ENCODE peak calls at places on chromosomes 2 and 18, in ten cellular contexts. One of them, this sample, is unnamed.

GRCh38 chr2:206556357-206556949 is 85.8 kb upstream of the FAM237A start:
- DNase-seq in T-cell: no peak
- DNase-seq in endothelial cell: peak
- DNase-seq in stimulated activated CD8-positive, alpha-beta memory T cell treated with anti-CD3 and anti-CD28 coated beads, Interleukin-15, amount 100 ng/mL, for 24 hours: no peak
- DNase-seq in activated CD4-positive, alpha-beta T cell treated with anti-CD3 and anti-CD28 coated beads, Interleukin-2, amount 50 U/mL, for 1 hour: no peak
- DNase-seq in NCI-H1092 treated with DMSO at 0.1 percent for 48 hours: peak
- DNase-seq in endodermal cell: no peak
- DNase-seq in BJ: no peak
- DNase-seq in G401: peak
- DNase-seq in GM13977: peak
- DNase-seq in this sample: no peak

GRCh38 chr18:37322497-37323035 is 243.0 kb downstream of the CELF4 start:
- DNase-seq in stimulated activated CD8-positive, alpha-beta memory T cell treated with anti-CD3 and anti-CD28 coated beads, Interleukin-15, amount 100 ng/mL, for 24 hours: no peak
- DNase-seq in G401: peak
- DNase-seq in BJ: no peak
- DNase-seq in endothelial cell: peak
- DNase-seq in GM13977: peak
- DNase-seq in NCI-H1092 treated with DMSO at 0.1 percent for 48 hours: peak
- DNase-seq in T-cell: no peak
- DNase-seq in endodermal cell: peak
- DNase-seq in activated CD4-positive, alpha-beta T cell treated with anti-CD3 and anti-CD28 coated beads, Interleukin-2, amount 50 U/mL, for 1 hour: no peak
- DNase-seq in this sample: no peak

GRCh38 chr2:197883354-197884032 is 79.1 kb downstream of the PLCL1 start:
- DNase-seq in NCI-H1092 treated with DMSO at 0.1 percent for 48 hours: no peak
- DNase-seq in stimulated activated CD8-positive, alpha-beta memory T cell treated with anti-CD3 and anti-CD28 coated beads, Interleukin-15, amount 100 ng/mL, for 24 hours: no peak
- DNase-seq in G401: no peak
- DNase-seq in T-cell: no peak
- DNase-seq in endothelial cell: no peak
- DNase-seq in GM13977: no peak
- DNase-seq in BJ: peak
- DNase-seq in endodermal cell: no peak
- DNase-seq in activated CD4-positive, alpha-beta T cell treated with anti-CD3 and anti-CD28 coated beads, Interleukin-2, amount 50 U/mL, for 1 hour: no peak
- DNase-seq in this sample: no peak

GRCh38 chr2:201680743-201681142 is 17.7 kb downstream of the MPP4 start:
- DNase-seq in NCI-H1092 treated with DMSO at 0.1 percent for 48 hours: no peak
- DNase-seq in activated CD4-positive, alpha-beta T cell treated with anti-CD3 and anti-CD28 coated beads, Interleukin-2, amount 50 U/mL, for 1 hour: no peak
- DNase-seq in endothelial cell: peak
- DNase-seq in GM13977: peak
- DNase-seq in G401: no peak
- DNase-seq in endodermal cell: peak
- DNase-seq in T-cell: no peak
- DNase-seq in stimulated activated CD8-positive, alpha-beta memory T cell treated with anti-CD3 and anti-CD28 coated beads, Interleukin-15, amount 100 ng/mL, for 24 hours: no peak
- DNase-seq in BJ: no peak
- DNase-seq in this sample: no peak

GRCh38 chr2:46032996-46033395 is 264.2 kb upstream of the EPAS1 start:
- DNase-seq in T-cell: no peak
- DNase-seq in stimulated activated CD8-positive, alpha-beta memory T cell treated with anti-CD3 and anti-CD28 coated beads, Interleukin-15, amount 100 ng/mL, for 24 hours: no peak
- DNase-seq in endodermal cell: no peak
- DNase-seq in BJ: no peak
- DNase-seq in G401: no peak
- DNase-seq in activated CD4-positive, alpha-beta T cell treated with anti-CD3 and anti-CD28 coated beads, Interleukin-2, amount 50 U/mL, for 1 hour: no peak
- DNase-seq in NCI-H1092 treated with DMSO at 0.1 percent for 48 hours: no peak
- DNase-seq in endothelial cell: no peak
- DNase-seq in GM13977: peak
- DNase-seq in this sample: no peak

GRCh38 chr2:137886432-137886831 is 77.8 kb upstream of the HNMT start:
- DNase-seq in G401: no peak
- DNase-seq in T-cell: no peak
- DNase-seq in stimulated activated CD8-positive, alpha-beta memory T cell treated with anti-CD3 and anti-CD28 coated beads, Interleukin-15, amount 100 ng/mL, for 24 hours: no peak
- DNase-seq in activated CD4-positive, alpha-beta T cell treated with anti-CD3 and anti-CD28 coated beads, Interleukin-2, amount 50 U/mL, for 1 hour: no peak
- DNase-seq in endodermal cell: peak
- DNase-seq in NCI-H1092 treated with DMSO at 0.1 percent for 48 hours: peak
- DNase-seq in GM13977: no peak
- DNase-seq in BJ: no peak
- DNase-seq in endothelial cell: peak
- DNase-seq in this sample: no peak

GRCh38 chr2:39099311-39099710 is 21.5 kb downstream of the SOS1 start:
- DNase-seq in endodermal cell: no peak
- DNase-seq in GM13977: no peak
- DNase-seq in endothelial cell: no peak
- DNase-seq in activated CD4-positive, alpha-beta T cell treated with anti-CD3 and anti-CD28 coated beads, Interleukin-2, amount 50 U/mL, for 1 hour: no peak
- DNase-seq in BJ: no peak
- DNase-seq in G401: no peak
- DNase-seq in NCI-H1092 treated with DMSO at 0.1 percent for 48 hours: no peak
- DNase-seq in stimulated activated CD8-positive, alpha-beta memory T cell treated with anti-CD3 and anti-CD28 coated beads, Interleukin-15, amount 100 ng/mL, for 24 hours: no peak
- DNase-seq in T-cell: no peak
- DNase-seq in this sample: no peak

GRCh38 chr2:124283090-124283489 is 258.0 kb downstream of the CNTNAP5 start:
- DNase-seq in endodermal cell: no peak
- DNase-seq in NCI-H1092 treated with DMSO at 0.1 percent for 48 hours: no peak
- DNase-seq in BJ: no peak
- DNase-seq in G401: no peak
- DNase-seq in activated CD4-positive, alpha-beta T cell treated with anti-CD3 and anti-CD28 coated beads, Interleukin-2, amount 50 U/mL, for 1 hour: no peak
- DNase-seq in endothelial cell: no peak
- DNase-seq in stimulated activated CD8-positive, alpha-beta memory T cell treated with anti-CD3 and anti-CD28 coated beads, Interleukin-15, amount 100 ng/mL, for 24 hours: no peak
- DNase-seq in T-cell: no peak
- DNase-seq in GM13977: no peak
- DNase-seq in this sample: no peak

GRCh38 chr2:20583425-20583881 is 67.4 kb downstream of the HS1BP3 start:
- DNase-seq in NCI-H1092 treated with DMSO at 0.1 percent for 48 hours: no peak
- DNase-seq in T-cell: no peak
- DNase-seq in endodermal cell: no peak
- DNase-seq in GM13977: no peak
- DNase-seq in BJ: no peak
- DNase-seq in stimulated activated CD8-positive, alpha-beta memory T cell treated with anti-CD3 and anti-CD28 coated beads, Interleukin-15, amount 100 ng/mL, for 24 hours: no peak
- DNase-seq in activated CD4-positive, alpha-beta T cell treated with anti-CD3 and anti-CD28 coated beads, Interleukin-2, amount 50 U/mL, for 1 hour: no peak
- DNase-seq in endothelial cell: no peak
- DNase-seq in G401: no peak
- DNase-seq in this sample: no peak

GRCh38 chr18:79495591-79496071 is 99.9 kb downstream of the NFATC1 start:
- DNase-seq in activated CD4-positive, alpha-beta T cell treated with anti-CD3 and anti-CD28 coated beads, Interleukin-2, amount 50 U/mL, for 1 hour: no peak
- DNase-seq in stimulated activated CD8-positive, alpha-beta memory T cell treated with anti-CD3 and anti-CD28 coated beads, Interleukin-15, amount 100 ng/mL, for 24 hours: no peak
- DNase-seq in NCI-H1092 treated with DMSO at 0.1 percent for 48 hours: no peak
- DNase-seq in T-cell: no peak
- DNase-seq in BJ: no peak
- DNase-seq in GM13977: no peak
- DNase-seq in endothelial cell: no peak
- DNase-seq in G401: no peak
- DNase-seq in endodermal cell: no peak
- DNase-seq in this sample: no peak

GRCh38 chr2:121387591-121388325 is 102.8 kb upstream of the TFCP2L1 start:
- DNase-seq in GM13977: no peak
- DNase-seq in T-cell: no peak
- DNase-seq in stimulated activated CD8-positive, alpha-beta memory T cell treated with anti-CD3 and anti-CD28 coated beads, Interleukin-15, amount 100 ng/mL, for 24 hours: no peak
- DNase-seq in BJ: no peak
- DNase-seq in NCI-H1092 treated with DMSO at 0.1 percent for 48 hours: no peak
- DNase-seq in endodermal cell: no peak
- DNase-seq in G401: no peak
- DNase-seq in endothelial cell: no peak
- DNase-seq in activated CD4-positive, alpha-beta T cell treated with anti-CD3 and anti-CD28 coated beads, Interleukin-2, amount 50 U/mL, for 1 hour: no peak
- DNase-seq in this sample: no peak

GRCh38 chr2:218194880-218195279 is 22.1 kb upstream of the ARPC2 start:
- DNase-seq in GM13977: no peak
- DNase-seq in endothelial cell: peak
- DNase-seq in BJ: no peak
- DNase-seq in endodermal cell: no peak
- DNase-seq in T-cell: no peak
- DNase-seq in NCI-H1092 treated with DMSO at 0.1 percent for 48 hours: no peak
- DNase-seq in activated CD4-positive, alpha-beta T cell treated with anti-CD3 and anti-CD28 coated beads, Interleukin-2, amount 50 U/mL, for 1 hour: no peak
- DNase-seq in stimulated activated CD8-positive, alpha-beta memory T cell treated with anti-CD3 and anti-CD28 coated beads, Interleukin-15, amount 100 ng/mL, for 24 hours: no peak
- DNase-seq in G401: no peak
- DNase-seq in this sample: no peak